ENCODE peak calls at places on chromosomes 6 and 20, in six cellular contexts. One of them, this sample, is unnamed.
A peak's percentile ranks its signal among the peaks of the same experiment; 100 is the strongest.

GRCh38 chr6:47335456-47335855 is 25.8 kb upstream of the TNFRSF21 start:
- DNase-seq in stomach: no peak
- DNase-seq in HFF-Myc: no peak
- DNase-seq in thoracic aorta: no peak
- DNase-seq in GM06990: no peak
- DNase-seq in cardiac fibroblast: no peak
- DNase-seq in this sample: no peak

GRCh38 chr6:39891976-39892375 is 42.3 kb downstream of the MOCS1 start:
- DNase-seq in stomach: no peak
- DNase-seq in HFF-Myc: no peak
- DNase-seq in thoracic aorta: no peak
- DNase-seq in GM06990: no peak
- DNase-seq in cardiac fibroblast: peak; percentile 43
- DNase-seq in this sample: no peak

GRCh38 chr20:11012975-11013374 is 339.2 kb upstream of the JAG1 start:
- DNase-seq in stomach: no peak
- DNase-seq in HFF-Myc: no peak
- DNase-seq in thoracic aorta: no peak
- DNase-seq in GM06990: no peak
- DNase-seq in cardiac fibroblast: peak; percentile 90
- DNase-seq in this sample: no peak

GRCh38 chr6:19855510-19855909 is 18.3 kb downstream of the ID4 start:
- DNase-seq in stomach: no peak
- DNase-seq in HFF-Myc: no peak
- DNase-seq in thoracic aorta: no peak
- DNase-seq in GM06990: no peak
- DNase-seq in cardiac fibroblast: no peak
- DNase-seq in this sample: no peak

GRCh38 chr20:35327074-35327976 is 35.1 kb upstream of the FAM83C start:
- DNase-seq in stomach: peak; percentile 58
- DNase-seq in HFF-Myc: no peak
- DNase-seq in thoracic aorta: no peak
- DNase-seq in GM06990: no peak
- DNase-seq in cardiac fibroblast: no peak
- DNase-seq in this sample: no peak

GRCh38 chr6:10543488-10543887 is 22.3 kb downstream of the GCNT2 start:
- DNase-seq in stomach: no peak
- DNase-seq in HFF-Myc: no peak
- DNase-seq in thoracic aorta: no peak
- DNase-seq in GM06990: no peak
- DNase-seq in cardiac fibroblast: no peak
- DNase-seq in this sample: no peak

GRCh38 chr6:160082627-160083026 is 39.0 kb upstream of the SLC22A1 start:
- DNase-seq in stomach: no peak
- DNase-seq in HFF-Myc: no peak
- DNase-seq in thoracic aorta: no peak
- DNase-seq in GM06990: no peak
- DNase-seq in cardiac fibroblast: no peak
- DNase-seq in this sample: no peak

GRCh38 chr6:40932366-40932765 is 106.7 kb downstream of the UNC5CL start:
- DNase-seq in stomach: no peak
- DNase-seq in HFF-Myc: no peak
- DNase-seq in thoracic aorta: no peak
- DNase-seq in GM06990: no peak
- DNase-seq in cardiac fibroblast: no peak
- DNase-seq in this sample: no peak

GRCh38 chr6:75934643-75935472 is 137.6 kb downstream of the IMPG1 start:
- DNase-seq in stomach: no peak
- DNase-seq in HFF-Myc: peak; percentile 65
- DNase-seq in thoracic aorta: no peak
- DNase-seq in GM06990: peak; percentile 33
- DNase-seq in cardiac fibroblast: peak; percentile 86
- DNase-seq in this sample: peak; percentile 25

GRCh38 chr20:381581-382290 is 1.2 kb downstream of the TRIB3 start:
- DNase-seq in stomach: peak; percentile 79
- DNase-seq in HFF-Myc: peak; percentile 32
- DNase-seq in thoracic aorta: peak; percentile 12
- DNase-seq in GM06990: peak; percentile 85
- DNase-seq in cardiac fibroblast: peak; percentile 84
- DNase-seq in this sample: no peak

GRCh38 chr6:142926494-142927273 is 18.3 kb downstream of the HIVEP2 start:
- DNase-seq in stomach: peak; percentile 79
- DNase-seq in HFF-Myc: no peak
- DNase-seq in thoracic aorta: no peak
- DNase-seq in GM06990: peak; percentile 86
- DNase-seq in cardiac fibroblast: peak; percentile 96
- DNase-seq in this sample: peak; percentile 77

GRCh38 chr6:105136433-105137350 is 43.1 kb downstream of the POPDC3 start:
- DNase-seq in stomach: peak; percentile 57
- DNase-seq in HFF-Myc: no peak
- DNase-seq in thoracic aorta: no peak
- DNase-seq in GM06990: peak; percentile 31
- DNase-seq in cardiac fibroblast: peak; percentile 60
- DNase-seq in this sample: no peak

GRCh38 chr6:55180258-55180657 is 5.9 kb downstream of the HCRTR2 start:
- DNase-seq in stomach: no peak
- DNase-seq in HFF-Myc: no peak
- DNase-seq in thoracic aorta: no peak
- DNase-seq in GM06990: no peak
- DNase-seq in cardiac fibroblast: no peak
- DNase-seq in this sample: no peak

GRCh38 chr6:55176958-55177357 is 2.6 kb downstream of the HCRTR2 start:
- DNase-seq in stomach: no peak
- DNase-seq in HFF-Myc: no peak
- DNase-seq in thoracic aorta: no peak
- DNase-seq in GM06990: no peak
- DNase-seq in cardiac fibroblast: peak; percentile 1
- DNase-seq in this sample: no peak

GRCh38 chr6:55175078-55175777 is 913 bp downstream of the HCRTR2 start:
- DNase-seq in stomach: no peak
- DNase-seq in HFF-Myc: no peak
- DNase-seq in thoracic aorta: no peak
- DNase-seq in GM06990: no peak
- DNase-seq in cardiac fibroblast: no peak
- DNase-seq in this sample: no peak

GRCh38 chr6:55175778-55176084 is 1.4 kb downstream of the HCRTR2 start:
- DNase-seq in stomach: no peak
- DNase-seq in HFF-Myc: no peak
- DNase-seq in thoracic aorta: no peak
- DNase-seq in GM06990: no peak
- DNase-seq in cardiac fibroblast: no peak
- DNase-seq in this sample: no peak

DNA sequence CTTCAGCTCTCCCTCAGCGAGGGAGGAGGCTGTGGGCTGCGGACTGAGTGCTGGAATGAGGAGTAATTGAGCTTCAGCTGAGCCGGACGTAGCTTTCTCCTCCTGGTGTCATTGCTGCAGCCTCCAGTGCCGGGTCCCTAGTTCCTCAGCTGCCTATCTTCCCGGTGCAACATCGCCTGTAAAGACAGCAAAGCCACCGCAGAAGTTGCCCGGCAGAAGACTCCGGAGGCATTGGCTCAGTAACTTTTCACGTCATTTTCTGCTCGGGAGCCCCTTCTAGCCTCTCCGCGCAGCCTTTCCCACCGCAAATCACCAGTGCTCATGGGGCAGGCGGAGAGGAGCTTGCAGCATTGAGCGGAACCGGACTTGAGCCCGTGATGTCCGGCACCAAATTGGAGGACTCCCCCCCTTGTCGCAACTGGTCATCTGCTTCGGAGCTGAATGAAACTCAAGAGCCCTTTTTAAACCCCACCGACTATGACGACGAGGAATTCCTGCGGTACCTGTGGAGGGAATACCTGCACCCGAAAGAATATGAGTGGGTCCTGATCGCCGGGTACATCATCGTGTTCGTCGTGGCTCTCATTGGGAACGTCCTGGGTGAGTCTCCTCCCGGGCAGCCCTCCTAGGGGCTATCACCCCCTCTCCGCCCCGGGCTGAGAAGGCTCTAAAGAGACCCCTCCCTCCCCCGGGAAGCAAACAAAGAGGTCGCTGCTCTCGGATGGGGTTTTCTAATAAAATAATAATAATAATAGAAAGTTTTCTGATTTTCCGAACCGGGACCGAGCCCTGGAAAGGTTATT is at the start of gene HCRTR2:
- DNase-seq in stomach: no peak
- DNase-seq in HFF-Myc: no peak
- DNase-seq in thoracic aorta: no peak
- DNase-seq in GM06990: no peak
- DNase-seq in cardiac fibroblast: no peak
- DNase-seq in this sample: no peak
- H3K4me3 ChIP-seq in stomach: no peak within 1 kb of the TSS
- H3K4me3 ChIP-seq in HFF-Myc: peak within 1 kb of the TSS; percentile 17
- H3K4me3 ChIP-seq in thoracic aorta: peak within 1 kb of the TSS; percentile 38
- H3K4me3 ChIP-seq in GM06990: no peak within 1 kb of the TSS
- H3K4me3 ChIP-seq in cardiac fibroblast: no peak within 1 kb of the TSS
- H3K4me3 ChIP-seq in this sample: peak within 1 kb of the TSS; percentile 50

GRCh38 chr6:21265264-21266044 is 328.1 kb upstream of the SOX4 start:
- DNase-seq in stomach: no peak
- DNase-seq in HFF-Myc: no peak
- DNase-seq in thoracic aorta: no peak
- DNase-seq in GM06990: no peak
- DNase-seq in cardiac fibroblast: no peak
- DNase-seq in this sample: no peak

GRCh38 chr6:21262504-21262903 is 331.0 kb upstream of the SOX4 start:
- DNase-seq in stomach: no peak
- DNase-seq in HFF-Myc: no peak
- DNase-seq in thoracic aorta: no peak
- DNase-seq in GM06990: no peak
- DNase-seq in cardiac fibroblast: no peak
- DNase-seq in this sample: no peak

GRCh38 chr6:21264288-21264818 is 329.2 kb upstream of the SOX4 start:
- DNase-seq in stomach: no peak
- DNase-seq in HFF-Myc: no peak
- DNase-seq in thoracic aorta: no peak
- DNase-seq in GM06990: no peak
- DNase-seq in cardiac fibroblast: no peak
- DNase-seq in this sample: no peak

GRCh38 chr6:21259660-21260059 is 333.9 kb upstream of the SOX4 start:
- DNase-seq in stomach: no peak
- DNase-seq in HFF-Myc: no peak
- DNase-seq in thoracic aorta: no peak
- DNase-seq in GM06990: no peak
- DNase-seq in cardiac fibroblast: no peak
- DNase-seq in this sample: no peak

GRCh38 chr6:21263531-21264287 is 329.8 kb upstream of the SOX4 start:
- DNase-seq in stomach: no peak
- DNase-seq in HFF-Myc: no peak
- DNase-seq in thoracic aorta: no peak
- DNase-seq in GM06990: no peak
- DNase-seq in cardiac fibroblast: no peak
- DNase-seq in this sample: no peak
- TF ChIP-seq CTCF in stomach: no peak
- TF ChIP-seq CTCF in HFF-Myc: no peak
- TF ChIP-seq CTCF in thoracic aorta: no peak
- TF ChIP-seq CTCF in GM06990: no peak
- TF ChIP-seq CTCF in cardiac fibroblast: no peak
- TF ChIP-seq CTCF in this sample: no peak

DNA sequence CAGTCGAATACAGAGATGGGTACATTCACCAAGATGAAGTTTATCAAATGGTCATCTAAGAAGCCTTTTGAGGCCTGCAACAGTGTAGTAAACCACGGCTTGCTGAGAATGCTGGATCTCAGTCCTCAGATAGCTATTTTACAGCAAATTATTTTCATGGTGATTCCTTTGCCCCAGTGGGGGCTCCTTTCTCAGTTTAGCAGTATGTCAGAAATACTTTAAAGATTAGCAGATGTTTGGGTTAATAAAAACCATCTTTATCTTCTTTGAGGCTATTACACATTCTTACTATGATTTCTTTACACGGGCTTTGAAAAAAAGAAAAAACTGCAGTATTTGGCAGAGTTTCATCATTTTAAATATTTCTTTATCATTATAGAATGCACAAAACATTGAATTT is 10.7 kb downstream of the MYLIP start:
- DNase-seq in stomach: no peak
- DNase-seq in HFF-Myc: no peak
- DNase-seq in thoracic aorta: no peak
- DNase-seq in GM06990: no peak
- DNase-seq in cardiac fibroblast: no peak
- DNase-seq in this sample: no peak
- H3K4me3 ChIP-seq in stomach: no peak overlapping the region
- H3K4me3 ChIP-seq in HFF-Myc: no peak overlapping the region
- H3K4me3 ChIP-seq in thoracic aorta: no peak overlapping the region
- H3K4me3 ChIP-seq in GM06990: no peak overlapping the region
- H3K4me3 ChIP-seq in cardiac fibroblast: no peak overlapping the region
- H3K4me3 ChIP-seq in this sample: no peak overlapping the region

GRCh38 chr6:72522735-72523141 is 99.1 kb upstream of the KCNQ5 start:
- DNase-seq in stomach: no peak
- DNase-seq in HFF-Myc: peak; percentile 6
- DNase-seq in thoracic aorta: no peak
- DNase-seq in GM06990: peak; percentile 24
- DNase-seq in cardiac fibroblast: no peak
- DNase-seq in this sample: no peak
- TF ChIP-seq CTCF in stomach: no peak
- TF ChIP-seq CTCF in HFF-Myc: peak; percentile 21
- TF ChIP-seq CTCF in thoracic aorta: no peak
- TF ChIP-seq CTCF in GM06990: peak; percentile 60
- TF ChIP-seq CTCF in cardiac fibroblast: no peak
- TF ChIP-seq CTCF in this sample: peak; percentile 18

GRCh38 chr6:90583179-90583578 is 3.7 kb downstream of the MAP3K7 start:
- DNase-seq in stomach: no peak
- DNase-seq in HFF-Myc: no peak
- DNase-seq in thoracic aorta: no peak
- DNase-seq in GM06990: no peak
- DNase-seq in cardiac fibroblast: no peak
- DNase-seq in this sample: no peak

GRCh38 chr6:90583783-90584481 is 2.9 kb downstream of the MAP3K7 start:
- DNase-seq in stomach: no peak
- DNase-seq in HFF-Myc: no peak
- DNase-seq in thoracic aorta: no peak
- DNase-seq in GM06990: no peak
- DNase-seq in cardiac fibroblast: no peak
- DNase-seq in this sample: no peak

GRCh38 chr6:90586675-90587638 is at the start of gene MAP3K7:
- DNase-seq in stomach: peak; percentile 94
- DNase-seq in HFF-Myc: peak; percentile 98
- DNase-seq in thoracic aorta: peak; percentile 86
- DNase-seq in GM06990: peak; percentile 89
- DNase-seq in cardiac fibroblast: peak; percentile 98
- DNase-seq in this sample: peak; percentile 80

GRCh38 chr6:90578894-90579549 is 7.8 kb downstream of the MAP3K7 start:
- DNase-seq in stomach: no peak
- DNase-seq in HFF-Myc: no peak
- DNase-seq in thoracic aorta: no peak
- DNase-seq in GM06990: no peak
- DNase-seq in cardiac fibroblast: no peak
- DNase-seq in this sample: peak; percentile 26

DNA sequence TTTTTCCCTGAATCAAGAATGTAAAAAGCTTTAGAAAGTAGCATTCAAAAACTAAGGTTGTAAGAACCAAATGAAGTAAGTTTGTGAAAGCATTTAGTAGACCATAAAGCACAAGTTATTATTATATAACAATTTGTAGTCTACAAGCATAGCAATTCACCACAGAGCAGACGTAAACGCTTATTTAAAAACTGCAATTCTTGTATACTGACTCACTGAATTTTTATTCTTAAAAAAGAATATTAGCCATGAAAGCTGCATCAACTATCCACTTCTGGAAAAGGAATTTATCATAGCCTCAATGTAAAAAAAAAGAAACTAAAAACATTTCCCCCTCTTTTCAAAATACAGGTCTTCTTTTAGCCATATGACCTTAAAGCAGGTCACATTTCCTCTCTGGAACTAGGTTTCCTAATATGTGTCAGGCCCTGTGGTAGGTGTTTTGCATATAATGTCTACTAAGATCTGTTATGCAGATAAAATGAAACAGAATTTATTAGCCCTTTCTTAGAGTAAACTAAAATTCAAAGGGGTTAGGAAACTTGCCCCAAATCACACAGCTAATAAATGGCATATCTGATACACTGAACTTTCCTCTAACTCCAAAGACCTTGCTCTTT is 2.1 kb downstream of the MAP3K7 start:
- DNase-seq in stomach: no peak
- DNase-seq in HFF-Myc: no peak
- DNase-seq in thoracic aorta: no peak
- DNase-seq in GM06990: no peak
- DNase-seq in cardiac fibroblast: no peak
- DNase-seq in this sample: no peak
- H3K4me3 ChIP-seq in stomach: no peak overlapping the region
- H3K4me3 ChIP-seq in HFF-Myc: peak overlapping the region; percentile 98
- H3K4me3 ChIP-seq in thoracic aorta: peak overlapping the region; percentile 84
- H3K4me3 ChIP-seq in GM06990: peak overlapping the region; percentile 65
- H3K4me3 ChIP-seq in cardiac fibroblast: no peak overlapping the region
- H3K4me3 ChIP-seq in this sample: peak overlapping the region; percentile 57

This sample was measured in retinal pigment epithelial cell.